ENCODE peak calls at places on chromosomes 4 and X, in six cellular contexts. One of them, this sample, is unnamed.

GRCh38 chr4:83618991-83619390 is 83.1 kb downstream of the GPAT3 start:
- DNase-seq in stomach: peak
- DNase-seq in right lobe of liver: no peak
- DNase-seq in NB4: peak
- DNase-seq in heart left ventricle: peak
- DNase-seq in HCT116: no peak
- DNase-seq in this sample: peak

GRCh38 chr4:140044314-140044991 is 109.5 kb downstream of the MAML3 start:
- DNase-seq in HCT116: no peak
- DNase-seq in heart left ventricle: no peak
- DNase-seq in NB4: no peak
- DNase-seq in stomach: no peak
- DNase-seq in right lobe of liver: no peak
- DNase-seq in this sample: no peak

GRCh38 chr4:152509595-152510209 is 26.2 kb downstream of the FBXW7 start:
- DNase-seq in right lobe of liver: no peak
- DNase-seq in HCT116: no peak
- DNase-seq in stomach: no peak
- DNase-seq in heart left ventricle: no peak
- DNase-seq in NB4: peak
- DNase-seq in this sample: no peak

GRCh38 chr4:138158746-138159297 is 83.3 kb downstream of the SLC7A11 start:
- DNase-seq in heart left ventricle: no peak
- DNase-seq in stomach: no peak
- DNase-seq in right lobe of liver: no peak
- DNase-seq in HCT116: no peak
- DNase-seq in NB4: no peak
- DNase-seq in this sample: no peak

GRCh38 chr4:137359691-137360315 is 172.5 kb downstream of the PCDH18 start:
- DNase-seq in right lobe of liver: no peak
- DNase-seq in heart left ventricle: no peak
- DNase-seq in NB4: no peak
- DNase-seq in HCT116: no peak
- DNase-seq in stomach: no peak
- DNase-seq in this sample: no peak

GRCh38 chr4:37953620-37954325 is 6.4 kb upstream of the PTTG2 start:
- DNase-seq in heart left ventricle: no peak
- DNase-seq in stomach: no peak
- DNase-seq in HCT116: no peak
- DNase-seq in right lobe of liver: no peak
- DNase-seq in NB4: no peak
- DNase-seq in this sample: no peak

GRCh38 chr4:136136566-136136965 is 1395.7 kb downstream of the PCDH18 start:
- DNase-seq in NB4: no peak
- DNase-seq in stomach: no peak
- DNase-seq in heart left ventricle: no peak
- DNase-seq in right lobe of liver: no peak
- DNase-seq in HCT116: no peak
- DNase-seq in this sample: no peak

GRCh38 chr4:5224340-5224739 is 173.1 kb downstream of the STK32B start:
- DNase-seq in NB4: peak
- DNase-seq in heart left ventricle: no peak
- DNase-seq in right lobe of liver: no peak
- DNase-seq in HCT116: no peak
- DNase-seq in stomach: no peak
- DNase-seq in this sample: no peak

GRCh38 chr4:153246446-153247115 is 42.3 kb downstream of the TRIM2 start:
- DNase-seq in right lobe of liver: no peak
- DNase-seq in heart left ventricle: no peak
- DNase-seq in stomach: no peak
- DNase-seq in NB4: no peak
- DNase-seq in HCT116: no peak
- DNase-seq in this sample: no peak

GRCh38 chr4:36432556-36432955 is 151.1 kb downstream of the DTHD1 start:
- DNase-seq in heart left ventricle: no peak
- DNase-seq in NB4: no peak
- DNase-seq in stomach: no peak
- DNase-seq in right lobe of liver: no peak
- DNase-seq in HCT116: no peak
- DNase-seq in this sample: no peak

GRCh38 chr4:177489847-177490246 is 47.6 kb upstream of the AGA start:
- DNase-seq in stomach: no peak
- DNase-seq in NB4: no peak
- DNase-seq in HCT116: no peak
- DNase-seq in heart left ventricle: no peak
- DNase-seq in right lobe of liver: no peak
- DNase-seq in this sample: no peak

GRCh38 chr4:1603413-1604135 is 80.5 kb downstream of the FAM53A start:
- DNase-seq in HCT116: no peak
- DNase-seq in right lobe of liver: peak
- DNase-seq in heart left ventricle: no peak
- DNase-seq in stomach: no peak
- DNase-seq in NB4: no peak
- DNase-seq in this sample: no peak

GRCh38 chr4:123418486-123418931 is 21.9 kb downstream of the SPRY1 start:
- DNase-seq in NB4: peak
- DNase-seq in right lobe of liver: no peak
- DNase-seq in heart left ventricle: no peak
- DNase-seq in stomach: peak
- DNase-seq in HCT116: no peak
- DNase-seq in this sample: peak

GRCh38 chr4:102610476-102610875 is 109.3 kb downstream of the NFKB1 start:
- DNase-seq in heart left ventricle: no peak
- DNase-seq in stomach: no peak
- DNase-seq in right lobe of liver: no peak
- DNase-seq in HCT116: no peak
- DNase-seq in NB4: no peak
- DNase-seq in this sample: no peak

GRCh38 chr4:106809083-106809482 is 227.0 kb downstream of the DKK2 start:
- DNase-seq in right lobe of liver: no peak
- DNase-seq in NB4: peak
- DNase-seq in HCT116: peak
- DNase-seq in heart left ventricle: no peak
- DNase-seq in stomach: no peak
- DNase-seq in this sample: no peak

GRCh38 chr4:4541040-4541631 is 712 bp downstream of the STX18 start:
- DNase-seq in NB4: peak
- DNase-seq in right lobe of liver: peak
- DNase-seq in HCT116: no peak
- DNase-seq in stomach: peak
- DNase-seq in heart left ventricle: peak
- DNase-seq in this sample: peak

GRCh38 chr4:78268607-78269006 is 211.5 kb downstream of the FRAS1 start:
- DNase-seq in heart left ventricle: no peak
- DNase-seq in right lobe of liver: no peak
- DNase-seq in NB4: no peak
- DNase-seq in HCT116: no peak
- DNase-seq in stomach: no peak
- DNase-seq in this sample: no peak

GRCh38 chr4:21992330-21992729 is 43.8 kb upstream of the KCNIP4 start:
- DNase-seq in right lobe of liver: no peak
- DNase-seq in HCT116: no peak
- DNase-seq in NB4: no peak
- DNase-seq in heart left ventricle: no peak
- DNase-seq in stomach: no peak
- DNase-seq in this sample: no peak

GRCh38 chr4:88725986-88726385 is 28.4 kb upstream of the NAP1L5 start:
- DNase-seq in NB4: no peak
- DNase-seq in stomach: no peak
- DNase-seq in right lobe of liver: no peak
- DNase-seq in HCT116: no peak
- DNase-seq in heart left ventricle: no peak
- DNase-seq in this sample: no peak

GRCh38 chr4:38691251-38692008 is 27.4 kb downstream of the KLF3 start:
- DNase-seq in NB4: no peak
- DNase-seq in HCT116: no peak
- DNase-seq in heart left ventricle: no peak
- DNase-seq in right lobe of liver: no peak
- DNase-seq in stomach: no peak
- DNase-seq in this sample: no peak

GRCh38 chr4:110059556-110060191 is 138.7 kb downstream of the ELOVL6 start:
- DNase-seq in stomach: no peak
- DNase-seq in heart left ventricle: no peak
- DNase-seq in right lobe of liver: no peak
- DNase-seq in NB4: no peak
- DNase-seq in HCT116: no peak
- DNase-seq in this sample: no peak

GRCh38 chr4:108080752-108081151 is 88.0 kb downstream of the LEF1 start:
- DNase-seq in NB4: no peak
- DNase-seq in heart left ventricle: no peak
- DNase-seq in stomach: no peak
- DNase-seq in right lobe of liver: no peak
- DNase-seq in HCT116: no peak
- DNase-seq in this sample: no peak

GRCh38 chr4:123696712-123697111 is 300.1 kb downstream of the SPRY1 start:
- DNase-seq in HCT116: no peak
- DNase-seq in right lobe of liver: no peak
- DNase-seq in heart left ventricle: no peak
- DNase-seq in NB4: peak
- DNase-seq in stomach: no peak
- DNase-seq in this sample: no peak

GRCh38 chrX:150227873-150228272 is 135.2 kb upstream of the MAMLD1 start:
- DNase-seq in right lobe of liver: no peak
- DNase-seq in heart left ventricle: no peak
- DNase-seq in stomach: no peak
- DNase-seq in NB4: no peak
- DNase-seq in HCT116: no peak
- DNase-seq in this sample: no peak

GRCh38 chrX:152465132-152465531 is 14.0 kb upstream of the GABRA3 start:
- DNase-seq in HCT116: no peak
- DNase-seq in right lobe of liver: no peak
- DNase-seq in stomach: no peak
- DNase-seq in NB4: no peak
- DNase-seq in heart left ventricle: no peak
- DNase-seq in this sample: no peak

GRCh38 chrX:2316534-2316933 is 184.2 kb downstream of the DHRSX start:
- DNase-seq in stomach: no peak
- DNase-seq in HCT116: no peak
- DNase-seq in heart left ventricle: no peak
- DNase-seq in NB4: no peak
- DNase-seq in right lobe of liver: no peak
- DNase-seq in this sample: no peak

DNA sequence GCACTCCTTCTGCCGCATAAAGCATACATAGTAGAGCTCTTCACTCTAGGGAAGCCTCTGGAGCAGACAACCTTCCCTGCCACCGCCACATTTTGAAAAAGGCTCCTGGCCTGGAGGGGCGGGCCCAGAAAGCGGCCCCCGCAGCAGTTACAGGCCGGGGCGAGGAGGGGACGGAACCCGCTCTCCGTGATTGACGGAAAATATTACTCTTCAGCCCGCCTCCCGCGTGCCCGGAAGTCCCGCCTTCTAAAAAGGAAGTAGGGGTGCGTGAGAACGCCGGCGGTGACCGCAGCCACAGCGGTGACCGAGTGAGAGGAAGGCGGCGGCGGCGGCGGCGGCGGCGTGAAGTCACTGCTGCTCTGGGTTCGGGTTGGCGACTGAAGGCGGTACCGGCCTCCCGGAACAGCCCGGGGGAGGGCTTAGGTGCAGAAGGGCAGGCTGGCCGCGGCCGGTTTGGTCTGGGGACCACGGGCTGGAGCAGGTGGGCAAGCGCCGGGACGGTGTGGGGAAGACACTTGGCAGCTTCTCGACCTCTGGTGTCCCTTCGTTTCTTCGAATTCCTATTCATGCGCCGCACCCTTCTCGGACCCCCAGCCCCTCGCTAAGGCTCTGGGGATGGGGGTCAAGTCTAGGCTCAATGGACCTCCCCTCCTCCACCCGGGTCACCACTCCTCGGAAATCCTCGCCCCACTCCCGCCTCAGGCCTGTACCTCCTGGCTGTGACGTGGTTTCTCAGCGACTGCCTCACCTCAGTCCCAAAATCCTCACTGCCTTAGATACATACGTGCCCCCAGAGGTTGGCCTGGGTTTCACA is at the start of gene HCCS:
- DNase-seq in HCT116: peak
- DNase-seq in heart left ventricle: peak
- DNase-seq in stomach: peak
- DNase-seq in right lobe of liver: peak
- DNase-seq in NB4: peak
- DNase-seq in this sample: peak
- TF ChIP-seq POLR2A in HCT116: peak
- TF ChIP-seq POLR2A in heart left ventricle: no peak
- TF ChIP-seq POLR2A in stomach: no peak
- TF ChIP-seq POLR2A in right lobe of liver: peak
- TF ChIP-seq POLR2A in NB4: peak
- TF ChIP-seq POLR2A in this sample: peak

GRCh38 chr4:176320340-176320975 is 692 bp downstream of the SPCS3 start:
- DNase-seq in right lobe of liver: peak
- DNase-seq in NB4: peak
- DNase-seq in HCT116: peak
- DNase-seq in stomach: peak
- DNase-seq in heart left ventricle: peak
- DNase-seq in this sample: peak
- TF ChIP-seq POLR2A in right lobe of liver: no peak
- TF ChIP-seq POLR2A in NB4: no peak
- TF ChIP-seq POLR2A in HCT116: no peak
- TF ChIP-seq POLR2A in stomach: no peak
- TF ChIP-seq POLR2A in heart left ventricle: no peak
- TF ChIP-seq POLR2A in this sample: peak

GRCh38 chrX:86047174-86047991 is at the start of gene CHM:
- DNase-seq in stomach: peak
- DNase-seq in HCT116: peak
- DNase-seq in right lobe of liver: peak
- DNase-seq in heart left ventricle: peak
- DNase-seq in NB4: peak
- DNase-seq in this sample: peak
- TF ChIP-seq POLR2A in stomach: no peak
- TF ChIP-seq POLR2A in HCT116: peak
- TF ChIP-seq POLR2A in right lobe of liver: peak
- TF ChIP-seq POLR2A in heart left ventricle: no peak
- TF ChIP-seq POLR2A in NB4: peak
- TF ChIP-seq POLR2A in this sample: no peak

GRCh38 chr4:80878218-80878617 is 152.3 kb upstream of the BMP3 start:
- DNase-seq in NB4: no peak
- DNase-seq in HCT116: no peak
- DNase-seq in stomach: no peak
- DNase-seq in right lobe of liver: no peak
- DNase-seq in heart left ventricle: no peak
- DNase-seq in this sample: no peak
- TF ChIP-seq POLR2A in NB4: no peak
- TF ChIP-seq POLR2A in HCT116: no peak
- TF ChIP-seq POLR2A in stomach: no peak
- TF ChIP-seq POLR2A in right lobe of liver: no peak
- TF ChIP-seq POLR2A in heart left ventricle: no peak
- TF ChIP-seq POLR2A in this sample: no peak

GRCh38 chr4:184824776-184825393 is 883 bp downstream of the ACSL1 start:
- DNase-seq in HCT116: no peak
- DNase-seq in NB4: peak
- DNase-seq in heart left ventricle: no peak
- DNase-seq in stomach: peak
- DNase-seq in right lobe of liver: no peak
- DNase-seq in this sample: no peak
- TF ChIP-seq POLR2A in HCT116: no peak
- TF ChIP-seq POLR2A in NB4: no peak
- TF ChIP-seq POLR2A in heart left ventricle: no peak
- TF ChIP-seq POLR2A in stomach: no peak
- TF ChIP-seq POLR2A in right lobe of liver: no peak
- TF ChIP-seq POLR2A in this sample: no peak